ENCODE peak calls at places on chromosomes 16 and 17, in nine cellular contexts. F is EL; T is stimulated activated naive B cell treated with anti-CD40 and anti-IgM and Interleukin-4, amounts not matched to agents 10 μg/mL and 1 μg/mL and 100 μg/mL, for 72 hours; J is NCI-H2171; S is brain microvascular endothelial cell; E is lower lobe of right lung; U is CD8-positive, alpha-beta memory T cell; V is SHP77; N is ascending aorta. D is an unnamed sample.

GRCh38 chr17:51848451-51848850 is 310.1 kb downstream of the CA10 start:
- DNase-seq in F (peak), T (no peak), J (no peak), S (no peak), E (no peak), U (no peak), V (no peak), N (no peak), D (no peak)

GRCh38 chr17:71184716-71185115 is 936.1 kb upstream of the SOX9 start:
- DNase-seq in F (no peak), T (no peak), J (no peak), S (no peak), E (no peak), U (no peak), V (no peak), N (no peak), D (no peak)

GRCh38 chr17:63967953-63968352 is 4.8 kb downstream of the SCN4A start:
- DNase-seq in F (no peak), T (no peak), J (no peak), S (no peak), E (no peak), U (no peak), V (no peak), N (no peak), D (no peak)

GRCh38 chr16:74778646-74779045 is 4.0 kb upstream of the FA2H start:
- DNase-seq in F (no peak), T (no peak), J (peak), S (no peak), E (no peak), U (no peak), V (no peak), N (no peak), D (no peak)

GRCh38 chr16:14307623-14308356 is 236.7 kb downstream of the MRTFB start:
- DNase-seq in F (peak), T (no peak), J (no peak), S (no peak), E (no peak), U (no peak), V (no peak), N (peak), D (no peak)

GRCh38 chr16:11201498-11202259 is 54.3 kb downstream of the SOCS1 start:
- DNase-seq in F (peak), T (peak), J (peak), S (peak), E (no peak), U (no peak), V (no peak), N (no peak), D (no peak)

GRCh38 chr17:1597861-1598342 is 30.7 kb downstream of the SLC43A2 start:
- DNase-seq in F (no peak), T (no peak), J (no peak), S (no peak), E (no peak), U (no peak), V (no peak), N (no peak), D (no peak)

GRCh38 chr16:10871157-10871991 is 5.6 kb upstream of the CIITA start:
- DNase-seq in F (peak), T (peak), J (peak), S (peak), E (peak), U (no peak), V (no peak), N (no peak), D (peak)

GRCh38 chr16:6016530-6017184 is 919.1 kb upstream of the EEF2KMT start:
- DNase-seq in F (no peak), T (no peak), J (no peak), S (peak), E (no peak), U (no peak), V (peak), N (no peak), D (no peak)

GRCh38 chr16:57013268-57013667 is 23.9 kb downstream of the NLRC5 start:
- DNase-seq in F (peak), T (no peak), J (no peak), S (no peak), E (no peak), U (no peak), V (no peak), N (no peak), D (no peak)

GRCh38 chr16:86362155-86362849 is 148.0 kb upstream of the FOXF1 start:
- DNase-seq in F (peak), T (no peak), J (peak), S (no peak), E (no peak), U (no peak), V (no peak), N (no peak), D (no peak)

GRCh38 chr17:77318491-77319210 is 177.9 kb downstream of the SEC14L1 start:
- DNase-seq in F (peak), T (no peak), J (no peak), S (no peak), E (peak), U (no peak), V (no peak), N (no peak), D (no peak)

GRCh38 chr17:79769596-79770520 is 8.1 kb upstream of the CBX2 start:
- DNase-seq in F (no peak), T (no peak), J (no peak), S (no peak), E (peak), U (no peak), V (no peak), N (no peak), D (no peak)

GRCh38 chr16:12901204-12901596 is 198 bp upstream of the SHISA9 start:
- DNase-seq in F (no peak), T (no peak), J (peak), S (no peak), E (no peak), U (no peak), V (no peak), N (no peak), D (no peak)

GRCh38 chr16:81994485-81994884 is 16.8 kb downstream of the SDR42E1 start:
- DNase-seq in F (no peak), T (no peak), J (no peak), S (no peak), E (no peak), U (no peak), V (peak), N (no peak), D (no peak)

GRCh38 chr16:72894291-72895151 is 153.4 kb downstream of the ZFHX3 start:
- DNase-seq in F (peak), T (no peak), J (no peak), S (peak), E (no peak), U (no peak), V (no peak), N (no peak), D (no peak)

GRCh38 chr16:68411086-68411485 is 37.2 kb downstream of the SMPD3 start:
- DNase-seq in F (no peak), T (no peak), J (no peak), S (no peak), E (peak), U (no peak), V (no peak), N (no peak), D (no peak)

GRCh38 chr16:11964761-11965539 is at the start of gene TNFRSF17:
- DNase-seq in F (no peak), T (peak), J (no peak), S (no peak), E (no peak), U (no peak), V (no peak), N (no peak), D (no peak)

GRCh38 chr17:42285346-42286050 is 2.8 kb upstream of the STAT5A start:
- DNase-seq in F (no peak), T (no peak), J (no peak), S (no peak), E (no peak), U (no peak), V (no peak), N (peak), D (peak)

GRCh38 chr16:11251525-11252481 is 4.2 kb downstream of the SOCS1 start:
- DNase-seq in F (no peak), T (peak), J (no peak), S (peak), E (no peak), U (peak), V (no peak), N (no peak), D (no peak)